ENCODE peak calls at places on chromosomes 11 and 22, in ten cellular contexts. D is iPS-NIHi11; Y is fibroblast of villous mesenchyme; W is spleen; S is CD8-positive, alpha-beta memory T cell; L is effector CD4-positive, alpha-beta T cell; M is dermis microvascular lymphatic vessel endothelial cell; I is HS-27A; V is heart left ventricle; G is amniotic stem cell. U is an unnamed sample.

GRCh38 chr11:453564-453963 is 3.5 kb downstream of the PTDSS2 start:
- DNase-seq in D (no peak), Y (no peak), W (peak; percentile 75), S (no peak), L (no peak), M (no peak), I (no peak), V (peak; percentile 58), G (no peak), U (no peak)

GRCh38 chr11:47373876-47374820 is 4.2 kb downstream of the SPI1 start:
- DNase-seq in D (peak; percentile 90), Y (peak; percentile 74), W (peak; percentile 96), S (peak; percentile 75), L (peak; percentile 84), M (peak; percentile 81), I (peak; percentile 51), V (peak; percentile 92), G (peak; percentile 55), U (peak; percentile 79)

GRCh38 chr22:30423959-30424380 is 1.6 kb upstream of the MTFP1 start:
- DNase-seq in D (peak; percentile 94), Y (peak; percentile 100), W (peak; percentile 99), S (peak; percentile 99), L (peak; percentile 98), M (peak; percentile 100), I (peak; percentile 99), V (peak; percentile 99), G (peak; percentile 99), U (peak; percentile 100)

GRCh38 chr22:32204211-32204855 is 540 bp downstream of the RFPL2 start:
- DNase-seq in D (peak; percentile 61), Y (no peak), W (no peak), S (peak; percentile 67), L (no peak), M (no peak), I (no peak), V (no peak), G (no peak), U (no peak)

GRCh38 chr11:47057374-47057773 is 119.3 kb downstream of the ARFGAP2 start:
- DNase-seq in D (no peak), Y (peak; percentile 45), W (no peak), S (no peak), L (no peak), M (no peak), I (no peak), V (no peak), G (no peak), U (no peak)

GRCh38 chr11:84089072-84090057 is 803.2 kb upstream of the CCDC90B start:
- DNase-seq in D (no peak), Y (no peak), W (no peak), S (no peak), L (no peak), M (no peak), I (no peak), V (no peak), G (no peak), U (no peak)

GRCh38 chr22:24440270-24440717 is 12.9 kb downstream of the ADORA2A start:
- DNase-seq in D (no peak), Y (no peak), W (peak; percentile 83), S (no peak), L (no peak), M (no peak), I (no peak), V (peak; percentile 40), G (no peak), U (no peak)

GRCh38 chr22:33062402-33062801 is 4.2 kb upstream of the SYN3 start:
- DNase-seq in D (no peak), Y (no peak), W (no peak), S (no peak), L (no peak), M (no peak), I (no peak), V (no peak), G (no peak), U (no peak)

GRCh38 chr11:116312560-116313340 is 460.0 kb downstream of the BUD13 start:
- DNase-seq in D (no peak), Y (peak; percentile 14), W (peak; percentile 83), S (no peak), L (no peak), M (peak; percentile 75), I (no peak), V (peak; percentile 89), G (no peak), U (peak; percentile 15)

GRCh38 chr22:20494978-20495860 is at the start of gene KLHL22:
- DNase-seq in D (peak; percentile 77), Y (peak; percentile 41), W (no peak), S (no peak), L (peak; percentile 11), M (peak; percentile 62), I (no peak), V (peak; percentile 76), G (no peak), U (peak; percentile 31)

GRCh38 chr11:46202696-46203391 is 74.6 kb upstream of the CREB3L1 start:
- DNase-seq in D (no peak), Y (no peak), W (no peak), S (no peak), L (no peak), M (no peak), I (no peak), V (no peak), G (no peak), U (no peak)

GRCh38 chr11:11555228-11555627 is 66.6 kb downstream of the GALNT18 start:
- DNase-seq in D (peak; percentile 25), Y (no peak), W (no peak), S (no peak), L (no peak), M (no peak), I (no peak), V (no peak), G (no peak), U (no peak)

GRCh38 chr11:44840085-44840478 is 110.6 kb downstream of the TP53I11 start:
- DNase-seq in D (no peak), Y (no peak), W (no peak), S (no peak), L (no peak), M (no peak), I (no peak), V (no peak), G (no peak), U (no peak)

GRCh38 chr11:84193706-84194105 is 907.5 kb upstream of the CCDC90B start:
- DNase-seq in D (no peak), Y (no peak), W (no peak), S (no peak), L (no peak), M (no peak), I (no peak), V (no peak), G (no peak), U (no peak)

GRCh38 chr22:17121235-17122195 is at the start of gene TMEM121B:
- DNase-seq in D (peak; percentile 89), Y (peak; percentile 22), W (peak; percentile 86), S (no peak), L (no peak), M (peak; percentile 49), I (no peak), V (peak; percentile 90), G (no peak), U (peak; percentile 54)

GRCh38 chr11:1073261-1073724 is 1.4 kb upstream of the MUC2 start:
- DNase-seq in D (no peak), Y (peak; percentile 32), W (peak; percentile 87), S (no peak), L (no peak), M (peak; percentile 80), I (no peak), V (peak; percentile 65), G (no peak), U (no peak)

GRCh38 chr11:394034-394857 is at the start of gene PKP3:
- DNase-seq in D (peak; percentile 88), Y (peak; percentile 53), W (no peak), S (no peak), L (no peak), M (peak; percentile 45), I (no peak), V (no peak), G (no peak), U (no peak)

GRCh38 chr11:36177837-36178236 is 111.4 kb downstream of the COMMD9 start:
- DNase-seq in D (no peak), Y (no peak), W (no peak), S (no peak), L (no peak), M (no peak), I (no peak), V (no peak), G (no peak), U (no peak)

U was measured in DND-41.